ENCODE peak calls at places on chromosomes 1 and 21, in eight cellular contexts. K is heart left ventricle, U is brain microvascular endothelial cell, O is heart right ventricle, W is body of pancreas, H is ovary, E is PC-3, J is uterus. C is an unnamed sample.

GRCh38 chr1:161702250-161702649 is 4.8 kb upstream of the FCRLA start:
- DNase-seq in K (no peak), U (no peak), O (no peak), W (no peak), H (no peak), E (peak), J (no peak), C (no peak)

GRCh38 chr21:45324430-45325205 is 36.9 kb upstream of the POFUT2 start:
- DNase-seq in K (peak), U (no peak), O (no peak), W (peak), H (no peak), E (no peak), J (no peak), C (peak)

GRCh38 chr1:27522860-27523665 is 33.1 kb upstream of the WASF2 start:
- DNase-seq in K (no peak), U (no peak), O (peak), W (no peak), H (peak), E (peak), J (peak), C (no peak)

GRCh38 chr1:188096521-188096920 is 1267.8 kb downstream of the PLA2G4A start:
- DNase-seq in K (no peak), U (no peak), O (no peak), W (no peak), H (no peak), E (no peak), J (no peak), C (no peak)

GRCh38 chr1:213982814-213983588 is 4.8 kb upstream of the PROX1 start:
- DNase-seq in K (peak), U (no peak), O (no peak), W (peak), H (no peak), E (no peak), J (no peak), C (peak)

GRCh38 chr1:43272576-43273571 is 3.1 kb downstream of the TMEM125 start:
- DNase-seq in K (no peak), U (no peak), O (no peak), W (no peak), H (peak), E (no peak), J (no peak), C (no peak)

GRCh38 chr21:38922474-38922873 is 116.7 kb downstream of the ETS2 start:
- DNase-seq in K (no peak), U (no peak), O (no peak), W (no peak), H (no peak), E (no peak), J (no peak), C (no peak)

GRCh38 chr1:212512731-212513559 is 80.2 kb downstream of the NENF start:
- DNase-seq in K (no peak), U (peak), O (no peak), W (no peak), H (no peak), E (peak), J (no peak), C (no peak)

GRCh38 chr21:41895643-41896493 is 16.7 kb upstream of the PRDM15 start:
- DNase-seq in K (no peak), U (peak), O (no peak), W (no peak), H (no peak), E (no peak), J (no peak), C (no peak)

GRCh38 chr1:64242895-64243756 is 39.7 kb downstream of the UBE2U start:
- DNase-seq in K (no peak), U (peak), O (no peak), W (no peak), H (no peak), E (peak), J (no peak), C (no peak)

GRCh38 chr1:209748620-209749019 is 7.2 kb upstream of the TRAF3IP3 start:
- DNase-seq in K (no peak), U (no peak), O (no peak), W (no peak), H (no peak), E (no peak), J (no peak), C (no peak)

GRCh38 chr1:209648931-209649776 is 3.1 kb downstream of the LAMB3 start:
- DNase-seq in K (no peak), U (peak), O (no peak), W (no peak), H (no peak), E (peak), J (no peak), C (no peak)

GRCh38 chr1:176243746-176244145 is 36.7 kb upstream of the COP1 start:
- DNase-seq in K (no peak), U (no peak), O (no peak), W (no peak), H (no peak), E (no peak), J (no peak), C (no peak)

GRCh38 chr1:110119843-110120242 is 7.6 kb downstream of the UBL4B start:
- DNase-seq in K (no peak), U (no peak), O (no peak), W (no peak), H (no peak), E (no peak), J (no peak), C (no peak)

GRCh38 chr1:10211805-10212405 is 1.5 kb downstream of the KIF1B start:
- DNase-seq in K (no peak), U (peak), O (no peak), W (no peak), H (no peak), E (peak), J (no peak), C (no peak)

GRCh38 chr1:157932082-157932481 is 61.4 kb upstream of the KIRREL1 start:
- DNase-seq in K (no peak), U (no peak), O (no peak), W (no peak), H (no peak), E (peak), J (no peak), C (no peak)

GRCh38 chr1:100075773-100076172 is 57.0 kb downstream of the SASS6 start:
- DNase-seq in K (no peak), U (no peak), O (no peak), W (no peak), H (no peak), E (no peak), J (no peak), C (no peak)

GRCh38 chr1:3650248-3651010 is 526 bp upstream of the WRAP73 start:
- DNase-seq in K (peak), U (no peak), O (no peak), W (no peak), H (no peak), E (no peak), J (no peak), C (peak)

GRCh38 chr1:67208217-67208616 is 42.0 kb downstream of the IL23R start:
- DNase-seq in K (no peak), U (no peak), O (no peak), W (no peak), H (no peak), E (no peak), J (no peak), C (no peak)
- H3K4me3 ChIP-seq in K (no peak), U (no peak), O (no peak), W (no peak), H (no peak), E (no peak), J (no peak), C (no peak)

DNA sequence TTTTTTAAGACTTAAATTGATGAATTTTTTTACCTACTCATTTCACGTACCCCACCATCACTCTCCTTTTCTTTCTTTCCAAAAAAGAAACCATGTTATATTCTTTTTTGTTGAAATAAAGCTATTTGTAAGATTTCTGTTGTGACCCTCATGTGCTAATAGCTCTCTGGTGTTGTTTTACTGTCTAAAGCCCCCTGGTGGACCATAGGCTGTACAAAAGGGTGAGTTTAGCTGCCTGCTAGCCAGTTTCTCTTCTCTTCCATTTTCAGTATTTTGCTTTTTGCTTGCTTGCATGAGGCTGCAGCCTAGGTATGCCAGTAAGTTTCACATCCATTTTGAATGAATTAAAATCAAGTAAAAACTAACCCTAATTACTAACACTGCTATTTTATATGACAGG is 15.6 kb upstream of the VAMP3 start:
- DNase-seq in K (no peak), U (peak), O (no peak), W (no peak), H (no peak), E (peak), J (no peak), C (no peak)
- TF ChIP-seq CTCF in K (no peak), U (peak), O (no peak), W (no peak), H (no peak), E (peak), J (no peak), C (no peak)

GRCh38 chr1:231985624-231986023 is 359.0 kb downstream of the DISC1 start:
- DNase-seq in K (no peak), U (no peak), O (no peak), W (no peak), H (no peak), E (peak), J (no peak), C (no peak)

GRCh38 chr1:231981675-231982074 is 355.1 kb downstream of the DISC1 start:
- DNase-seq in K (no peak), U (no peak), O (no peak), W (no peak), H (no peak), E (no peak), J (no peak), C (no peak)

GRCh38 chr1:231986631-231987291 is 360.2 kb downstream of the DISC1 start:
- DNase-seq in K (no peak), U (peak), O (peak), W (no peak), H (peak), E (no peak), J (no peak), C (no peak)

GRCh38 chr1:231983266-231984193 is 356.9 kb downstream of the DISC1 start:
- DNase-seq in K (no peak), U (no peak), O (no peak), W (no peak), H (no peak), E (peak), J (no peak), C (no peak)
- H3K27ac ChIP-seq in K (no peak), U (no peak), O (no peak), W (no peak), H (no peak), E (no peak), J (no peak), C (no peak)

DNA sequence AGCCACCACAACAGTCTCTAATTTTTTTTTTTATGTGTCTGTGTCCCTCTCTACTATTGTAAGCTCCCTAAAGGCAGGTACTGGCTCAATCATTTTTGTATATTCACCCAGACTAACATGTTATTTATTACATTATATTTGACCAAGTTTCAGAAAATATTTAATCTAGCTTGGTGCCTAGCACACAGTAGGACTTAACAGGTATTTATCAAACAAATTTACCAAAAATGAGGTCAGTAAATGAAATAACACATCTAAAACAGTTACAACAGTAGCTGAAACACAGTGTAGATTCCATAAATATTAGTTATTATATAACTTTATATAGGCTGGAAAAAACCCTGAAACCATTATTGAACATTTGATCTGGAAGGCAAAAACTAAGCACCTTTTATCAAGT is 2.7 kb downstream of the NRDC start:
- DNase-seq in K (no peak), U (no peak), O (no peak), W (no peak), H (no peak), E (no peak), J (no peak), C (no peak)
- H3K4me3 ChIP-seq in K (no peak), U (no peak), O (no peak), W (no peak), H (no peak), E (peak), J (no peak), C (peak)

GRCh38 chr21:26843912-26844257 is 1.3 kb downstream of the ADAMTS1 start:
- DNase-seq in K (no peak), U (peak), O (peak), W (no peak), H (no peak), E (peak), J (peak), C (no peak)

GRCh38 chr21:26842976-26843911 is 2.0 kb downstream of the ADAMTS1 start:
- DNase-seq in K (peak), U (peak), O (peak), W (peak), H (peak), E (peak), J (peak), C (peak)

GRCh38 chr21:26845750-26846035 is 484 bp upstream of the ADAMTS1 start:
- DNase-seq in K (no peak), U (no peak), O (no peak), W (no peak), H (no peak), E (no peak), J (no peak), C (no peak)

GRCh38 chr21:26845066-26845749 is at the start of gene ADAMTS1:
- DNase-seq in K (peak), U (peak), O (peak), W (peak), H (peak), E (peak), J (peak), C (peak)

DNA sequence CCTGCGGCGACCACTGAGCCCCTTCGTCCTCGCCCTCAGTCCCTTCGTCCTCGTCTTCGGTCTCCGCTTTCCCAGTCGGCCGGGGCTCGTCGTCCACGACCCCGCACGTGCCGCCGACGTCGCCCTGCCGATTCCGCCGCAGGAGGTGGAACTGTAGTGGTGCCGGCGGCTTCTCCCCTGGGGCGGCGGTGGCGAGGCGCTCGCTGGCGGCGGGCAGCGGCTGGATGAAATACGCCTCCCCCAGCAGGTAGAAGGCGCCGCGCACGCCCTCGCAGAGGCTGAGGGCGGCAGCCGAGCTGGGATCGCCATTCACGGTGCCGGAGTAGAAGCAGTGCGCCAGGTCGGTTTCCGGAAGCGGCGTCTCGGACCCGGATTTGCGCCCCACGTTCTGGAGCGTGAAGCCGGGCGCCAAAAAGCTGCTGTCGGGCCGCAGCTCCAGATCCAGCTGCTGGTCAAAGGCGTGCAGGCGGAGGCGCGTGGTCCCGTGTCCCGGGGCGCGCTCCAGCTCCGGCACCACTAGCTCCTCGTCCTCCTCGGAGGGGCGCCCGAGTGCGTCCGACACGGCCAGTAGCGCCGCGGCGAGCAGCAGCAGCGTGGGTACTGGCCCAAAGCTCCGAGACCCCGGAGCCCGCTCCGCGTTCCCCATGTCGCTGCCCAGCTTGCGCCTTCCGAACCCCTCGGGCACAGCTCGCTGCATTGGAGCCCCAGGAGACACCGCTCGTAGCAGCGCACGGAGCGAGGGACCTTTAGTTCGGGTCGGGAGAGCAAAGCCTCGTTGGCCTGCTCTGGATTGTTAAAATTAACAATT is 747 bp downstream of the ADAMTS1 start:
- DNase-seq in K (peak), U (peak), O (peak), W (peak), H (peak), E (peak), J (peak), C (peak)
- TF ChIP-seq CTCF in K (no peak), U (no peak), O (peak), W (peak), H (no peak), E (no peak), J (no peak), C (peak)